ENCODE peak calls at places on chromosome 1, in ten cellular contexts. One of them, this sample, is unnamed.
A peak's percentile ranks its signal among the peaks of the same experiment; 100 is the strongest.

GRCh38 chr1:235820059-235820458 is 46.6 kb downstream of the LYST start:
- DNase-seq in pancreas: no peak
- DNase-seq in T-helper 2 cell: no peak
- DNase-seq in PC-9: no peak
- DNase-seq in GM23338: no peak
- DNase-seq in COR-L47: no peak
- DNase-seq in NCI-H748 treated with DMSO at 0.1 percent for 48 hours: no peak
- DNase-seq in KBM-7: no peak
- DNase-seq in AG08396: no peak
- DNase-seq in GM19239: no peak
- DNase-seq in this sample: no peak

GRCh38 chr1:910311-910880 is 13.3 kb upstream of the SAMD11 start:
- DNase-seq in KBM-7: no peak
- DNase-seq in NCI-H748 treated with DMSO at 0.1 percent for 48 hours: no peak
- DNase-seq in PC-9: no peak
- DNase-seq in GM19239: no peak
- DNase-seq in T-helper 2 cell: peak; percentile 8
- DNase-seq in GM23338: no peak
- DNase-seq in pancreas: peak; percentile 13
- DNase-seq in AG08396: no peak
- DNase-seq in COR-L47: no peak
- DNase-seq in this sample: no peak

GRCh38 chr1:236155399-236155767 is 13.0 kb downstream of the GPR137B start:
- DNase-seq in pancreas: no peak
- DNase-seq in GM19239: no peak
- DNase-seq in KBM-7: no peak
- DNase-seq in COR-L47: no peak
- DNase-seq in PC-9: no peak
- DNase-seq in AG08396: no peak
- DNase-seq in GM23338: no peak
- DNase-seq in NCI-H748 treated with DMSO at 0.1 percent for 48 hours: no peak
- DNase-seq in T-helper 2 cell: no peak
- DNase-seq in this sample: no peak

GRCh38 chr1:218526198-218526580 is 181.1 kb downstream of the TGFB2 start:
- DNase-seq in T-helper 2 cell: no peak
- DNase-seq in pancreas: no peak
- DNase-seq in GM19239: no peak
- DNase-seq in AG08396: no peak
- DNase-seq in GM23338: no peak
- DNase-seq in KBM-7: no peak
- DNase-seq in PC-9: no peak
- DNase-seq in COR-L47: no peak
- DNase-seq in NCI-H748 treated with DMSO at 0.1 percent for 48 hours: no peak
- DNase-seq in this sample: no peak

GRCh38 chr1:150156868-150157603 is 7.3 kb downstream of the PLEKHO1 start:
- DNase-seq in NCI-H748 treated with DMSO at 0.1 percent for 48 hours: no peak
- DNase-seq in COR-L47: no peak
- DNase-seq in KBM-7: no peak
- DNase-seq in T-helper 2 cell: no peak
- DNase-seq in AG08396: peak; percentile 53
- DNase-seq in GM23338: no peak
- DNase-seq in pancreas: no peak
- DNase-seq in PC-9: no peak
- DNase-seq in GM19239: no peak
- DNase-seq in this sample: no peak

GRCh38 chr1:205354259-205354904 is 2.3 kb downstream of the KLHDC8A start:
- DNase-seq in COR-L47: peak; percentile 76
- DNase-seq in T-helper 2 cell: no peak
- DNase-seq in GM23338: peak; percentile 90
- DNase-seq in AG08396: peak; percentile 45
- DNase-seq in KBM-7: peak; percentile 58
- DNase-seq in NCI-H748 treated with DMSO at 0.1 percent for 48 hours: peak; percentile 34
- DNase-seq in PC-9: peak; percentile 43
- DNase-seq in GM19239: peak; percentile 28
- DNase-seq in pancreas: peak; percentile 66
- DNase-seq in this sample: peak; percentile 54

GRCh38 chr1:29524285-29525065 is 288.2 kb downstream of the PTPRU start:
- DNase-seq in GM23338: no peak
- DNase-seq in GM19239: no peak
- DNase-seq in pancreas: no peak
- DNase-seq in PC-9: no peak
- DNase-seq in KBM-7: no peak
- DNase-seq in NCI-H748 treated with DMSO at 0.1 percent for 48 hours: no peak
- DNase-seq in AG08396: no peak
- DNase-seq in T-helper 2 cell: no peak
- DNase-seq in COR-L47: no peak
- DNase-seq in this sample: no peak

GRCh38 chr1:226626577-226626956 is 78.0 kb downstream of the STUM start:
- DNase-seq in T-helper 2 cell: peak; percentile 51
- DNase-seq in pancreas: peak; percentile 79
- DNase-seq in GM23338: peak; percentile 80
- DNase-seq in AG08396: peak; percentile 83
- DNase-seq in COR-L47: no peak
- DNase-seq in KBM-7: peak; percentile 80
- DNase-seq in NCI-H748 treated with DMSO at 0.1 percent for 48 hours: no peak
- DNase-seq in GM19239: peak; percentile 57
- DNase-seq in PC-9: peak; percentile 73
- DNase-seq in this sample: peak; percentile 67

GRCh38 chr1:3819626-3820245 is 23.4 kb upstream of the LRRC47 start:
- DNase-seq in NCI-H748 treated with DMSO at 0.1 percent for 48 hours: no peak
- DNase-seq in AG08396: no peak
- DNase-seq in pancreas: no peak
- DNase-seq in PC-9: no peak
- DNase-seq in COR-L47: no peak
- DNase-seq in GM19239: no peak
- DNase-seq in T-helper 2 cell: no peak
- DNase-seq in KBM-7: no peak
- DNase-seq in GM23338: no peak
- DNase-seq in this sample: no peak

GRCh38 chr1:32180186-32181060 is 948 bp downstream of the TXLNA start:
- DNase-seq in GM23338: peak; percentile 70
- DNase-seq in GM19239: peak; percentile 37
- DNase-seq in AG08396: peak; percentile 67
- DNase-seq in COR-L47: peak; percentile 16
- DNase-seq in PC-9: peak; percentile 56
- DNase-seq in T-helper 2 cell: no peak
- DNase-seq in KBM-7: no peak
- DNase-seq in pancreas: peak; percentile 61
- DNase-seq in NCI-H748 treated with DMSO at 0.1 percent for 48 hours: no peak
- DNase-seq in this sample: no peak

GRCh38 chr1:167066333-167067122 is 23.6 kb downstream of the GPA33 start:
- DNase-seq in T-helper 2 cell: peak; percentile 60
- DNase-seq in GM19239: peak; percentile 85
- DNase-seq in pancreas: peak; percentile 78
- DNase-seq in PC-9: peak; percentile 82
- DNase-seq in NCI-H748 treated with DMSO at 0.1 percent for 48 hours: peak; percentile 67
- DNase-seq in GM23338: peak; percentile 85
- DNase-seq in AG08396: peak; percentile 89
- DNase-seq in COR-L47: peak; percentile 56
- DNase-seq in KBM-7: peak; percentile 87
- DNase-seq in this sample: peak; percentile 74

GRCh38 chr1:59394706-59395417 is 98.0 kb downstream of the FGGY start:
- DNase-seq in pancreas: no peak
- DNase-seq in T-helper 2 cell: no peak
- DNase-seq in GM23338: no peak
- DNase-seq in GM19239: no peak
- DNase-seq in AG08396: no peak
- DNase-seq in KBM-7: no peak
- DNase-seq in COR-L47: no peak
- DNase-seq in NCI-H748 treated with DMSO at 0.1 percent for 48 hours: no peak
- DNase-seq in PC-9: no peak
- DNase-seq in this sample: no peak

GRCh38 chr1:225461533-225462428 is 33.9 kb upstream of the LBR start:
- DNase-seq in GM23338: no peak
- DNase-seq in T-helper 2 cell: no peak
- DNase-seq in COR-L47: no peak
- DNase-seq in pancreas: no peak
- DNase-seq in PC-9: no peak
- DNase-seq in KBM-7: no peak
- DNase-seq in GM19239: no peak
- DNase-seq in NCI-H748 treated with DMSO at 0.1 percent for 48 hours: no peak
- DNase-seq in AG08396: no peak
- DNase-seq in this sample: no peak

GRCh38 chr1:117146570-117147340 is 25.2 kb upstream of the TRIM45 start:
- DNase-seq in GM23338: peak; percentile 34
- DNase-seq in GM19239: no peak
- DNase-seq in COR-L47: peak; percentile 44
- DNase-seq in T-helper 2 cell: no peak
- DNase-seq in pancreas: no peak
- DNase-seq in KBM-7: no peak
- DNase-seq in AG08396: peak; percentile 57
- DNase-seq in NCI-H748 treated with DMSO at 0.1 percent for 48 hours: no peak
- DNase-seq in PC-9: peak; percentile 79
- DNase-seq in this sample: no peak

GRCh38 chr1:64811131-64811530 is 66.3 kb downstream of the RAVER2 start:
- DNase-seq in GM23338: no peak
- DNase-seq in AG08396: no peak
- DNase-seq in PC-9: no peak
- DNase-seq in NCI-H748 treated with DMSO at 0.1 percent for 48 hours: peak; percentile 4
- DNase-seq in COR-L47: no peak
- DNase-seq in T-helper 2 cell: no peak
- DNase-seq in KBM-7: no peak
- DNase-seq in GM19239: no peak
- DNase-seq in pancreas: no peak
- DNase-seq in this sample: no peak

GRCh38 chr1:112546076-112546475 is 37.3 kb downstream of the WNT2B start:
- DNase-seq in GM23338: no peak
- DNase-seq in PC-9: no peak
- DNase-seq in KBM-7: no peak
- DNase-seq in COR-L47: no peak
- DNase-seq in NCI-H748 treated with DMSO at 0.1 percent for 48 hours: no peak
- DNase-seq in GM19239: no peak
- DNase-seq in pancreas: no peak
- DNase-seq in AG08396: no peak
- DNase-seq in T-helper 2 cell: no peak
- DNase-seq in this sample: no peak

GRCh38 chr1:1358433-1359201 is at the start of gene MXRA8:
- DNase-seq in KBM-7: no peak
- DNase-seq in NCI-H748 treated with DMSO at 0.1 percent for 48 hours: no peak
- DNase-seq in AG08396: peak; percentile 90
- DNase-seq in T-helper 2 cell: no peak
- DNase-seq in COR-L47: no peak
- DNase-seq in GM19239: no peak
- DNase-seq in pancreas: no peak
- DNase-seq in GM23338: peak; percentile 58
- DNase-seq in PC-9: no peak
- DNase-seq in this sample: no peak

GRCh38 chr1:66730462-66730861 is 21.8 kb upstream of the DYNLT5 start:
- DNase-seq in KBM-7: no peak
- DNase-seq in PC-9: no peak
- DNase-seq in pancreas: no peak
- DNase-seq in GM19239: no peak
- DNase-seq in T-helper 2 cell: no peak
- DNase-seq in COR-L47: no peak
- DNase-seq in GM23338: peak; percentile 65
- DNase-seq in NCI-H748 treated with DMSO at 0.1 percent for 48 hours: peak; percentile 47
- DNase-seq in AG08396: no peak
- DNase-seq in this sample: no peak

GRCh38 chr1:62637392-62638105 is 40.2 kb downstream of the ANGPTL3 start:
- DNase-seq in PC-9: no peak
- DNase-seq in GM19239: no peak
- DNase-seq in T-helper 2 cell: no peak
- DNase-seq in COR-L47: no peak
- DNase-seq in KBM-7: no peak
- DNase-seq in NCI-H748 treated with DMSO at 0.1 percent for 48 hours: no peak
- DNase-seq in GM23338: peak; percentile 25
- DNase-seq in AG08396: no peak
- DNase-seq in pancreas: no peak
- DNase-seq in this sample: no peak

GRCh38 chr1:34684246-34684645 is 70.6 kb upstream of the GJB5 start:
- DNase-seq in T-helper 2 cell: no peak
- DNase-seq in COR-L47: peak; percentile 68
- DNase-seq in AG08396: no peak
- DNase-seq in GM23338: peak; percentile 74
- DNase-seq in KBM-7: peak; percentile 31
- DNase-seq in PC-9: no peak
- DNase-seq in pancreas: no peak
- DNase-seq in GM19239: no peak
- DNase-seq in NCI-H748 treated with DMSO at 0.1 percent for 48 hours: no peak
- DNase-seq in this sample: no peak

GRCh38 chr1:167881786-167882185 is 32.1 kb downstream of the ADCY10 start:
- DNase-seq in GM23338: no peak
- DNase-seq in pancreas: no peak
- DNase-seq in GM19239: no peak
- DNase-seq in COR-L47: no peak
- DNase-seq in NCI-H748 treated with DMSO at 0.1 percent for 48 hours: no peak
- DNase-seq in PC-9: no peak
- DNase-seq in T-helper 2 cell: no peak
- DNase-seq in KBM-7: no peak
- DNase-seq in AG08396: no peak
- DNase-seq in this sample: no peak

GRCh38 chr1:58986996-58987767 is 203.3 kb upstream of the JUN start:
- DNase-seq in GM23338: no peak
- DNase-seq in PC-9: no peak
- DNase-seq in KBM-7: no peak
- DNase-seq in GM19239: no peak
- DNase-seq in COR-L47: no peak
- DNase-seq in AG08396: no peak
- DNase-seq in T-helper 2 cell: no peak
- DNase-seq in NCI-H748 treated with DMSO at 0.1 percent for 48 hours: no peak
- DNase-seq in pancreas: no peak
- DNase-seq in this sample: peak; percentile 13

GRCh38 chr1:38140025-38140487 is 93.5 kb upstream of the POU3F1 start:
- DNase-seq in GM23338: peak; percentile 73
- DNase-seq in AG08396: peak; percentile 41
- DNase-seq in COR-L47: no peak
- DNase-seq in NCI-H748 treated with DMSO at 0.1 percent for 48 hours: no peak
- DNase-seq in pancreas: peak; percentile 20
- DNase-seq in T-helper 2 cell: no peak
- DNase-seq in KBM-7: no peak
- DNase-seq in PC-9: peak; percentile 42
- DNase-seq in GM19239: no peak
- DNase-seq in this sample: no peak

GRCh38 chr1:198155253-198155652 is 1.5 kb upstream of the NEK7 start:
- DNase-seq in AG08396: peak; percentile 25
- DNase-seq in KBM-7: no peak
- DNase-seq in GM23338: no peak
- DNase-seq in T-helper 2 cell: no peak
- DNase-seq in GM19239: no peak
- DNase-seq in COR-L47: no peak
- DNase-seq in PC-9: peak; percentile 8
- DNase-seq in pancreas: no peak
- DNase-seq in NCI-H748 treated with DMSO at 0.1 percent for 48 hours: no peak
- DNase-seq in this sample: no peak

GRCh38 chr1:62621907-62622306 is 24.6 kb downstream of the ANGPTL3 start:
- DNase-seq in AG08396: peak; percentile 60
- DNase-seq in GM23338: no peak
- DNase-seq in pancreas: peak; percentile 23
- DNase-seq in KBM-7: no peak
- DNase-seq in PC-9: peak; percentile 9
- DNase-seq in NCI-H748 treated with DMSO at 0.1 percent for 48 hours: no peak
- DNase-seq in GM19239: no peak
- DNase-seq in T-helper 2 cell: no peak
- DNase-seq in COR-L47: no peak
- DNase-seq in this sample: no peak

GRCh38 chr1:1754051-1754815 is 24.0 kb downstream of the NADK start:
- DNase-seq in GM19239: no peak
- DNase-seq in PC-9: no peak
- DNase-seq in NCI-H748 treated with DMSO at 0.1 percent for 48 hours: no peak
- DNase-seq in AG08396: no peak
- DNase-seq in COR-L47: no peak
- DNase-seq in KBM-7: no peak
- DNase-seq in pancreas: no peak
- DNase-seq in T-helper 2 cell: no peak
- DNase-seq in GM23338: no peak
- DNase-seq in this sample: no peak

GRCh38 chr1:62029704-62030103 is 164.9 kb upstream of the L1TD1 start:
- DNase-seq in COR-L47: no peak
- DNase-seq in AG08396: no peak
- DNase-seq in KBM-7: no peak
- DNase-seq in NCI-H748 treated with DMSO at 0.1 percent for 48 hours: no peak
- DNase-seq in T-helper 2 cell: no peak
- DNase-seq in pancreas: no peak
- DNase-seq in GM23338: no peak
- DNase-seq in PC-9: no peak
- DNase-seq in GM19239: no peak
- DNase-seq in this sample: no peak

GRCh38 chr1:23562138-23562819 is 3.0 kb upstream of the ID3 start:
- DNase-seq in GM19239: no peak
- DNase-seq in T-helper 2 cell: no peak
- DNase-seq in KBM-7: peak; percentile 92
- DNase-seq in NCI-H748 treated with DMSO at 0.1 percent for 48 hours: peak; percentile 76
- DNase-seq in PC-9: peak; percentile 91
- DNase-seq in AG08396: peak; percentile 94
- DNase-seq in pancreas: peak; percentile 87
- DNase-seq in COR-L47: peak; percentile 98
- DNase-seq in GM23338: peak; percentile 96
- DNase-seq in this sample: peak; percentile 46